ENCODE peak calls at places on chromosomes 2 and 18, in five cellular contexts. One of them, this sample, is unnamed.
A peak's percentile ranks its signal among the peaks of the same experiment; 100 is the strongest.

GRCh38 chr2:5484868-5485267 is 207.3 kb upstream of the SOX11 start:
- DNase-seq in breast epithelium: no peak
- DNase-seq in CD8-positive, alpha-beta T cell: no peak
- DNase-seq in lower lobe of right lung: no peak
- DNase-seq in neural progenitor cell: no peak
- DNase-seq in this sample: no peak

GRCh38 chr2:172179045-172179742 is 76.5 kb upstream of the DLX2 start:
- DNase-seq in breast epithelium: no peak
- DNase-seq in CD8-positive, alpha-beta T cell: no peak
- DNase-seq in neural progenitor cell: no peak
- DNase-seq in lower lobe of right lung: no peak
- DNase-seq in this sample: no peak

GRCh38 chr2:42786561-42787345 is 5.6 kb downstream of the HAAO start:
- DNase-seq in CD8-positive, alpha-beta T cell: no peak
- DNase-seq in lower lobe of right lung: no peak
- DNase-seq in breast epithelium: no peak
- DNase-seq in neural progenitor cell: no peak
- DNase-seq in this sample: no peak

GRCh38 chr2:96087130-96087529 is 29.2 kb downstream of the ADRA2B start:
- DNase-seq in neural progenitor cell: no peak
- DNase-seq in CD8-positive, alpha-beta T cell: no peak
- DNase-seq in lower lobe of right lung: no peak
- DNase-seq in breast epithelium: no peak
- DNase-seq in this sample: no peak

GRCh38 chr18:58272779-58273500 is 228.9 kb downstream of the NEDD4L start:
- DNase-seq in breast epithelium: no peak
- DNase-seq in neural progenitor cell: no peak
- DNase-seq in lower lobe of right lung: no peak
- DNase-seq in CD8-positive, alpha-beta T cell: no peak
- DNase-seq in this sample: no peak

GRCh38 chr2:84906108-84906899 is 848 bp downstream of the TMSB10 start:
- DNase-seq in breast epithelium: no peak
- DNase-seq in lower lobe of right lung: peak; percentile 79
- DNase-seq in neural progenitor cell: peak; percentile 34
- DNase-seq in CD8-positive, alpha-beta T cell: no peak
- DNase-seq in this sample: peak; percentile 37

GRCh38 chr18:10122116-10122515 is 208.3 kb downstream of the VAPA start:
- DNase-seq in neural progenitor cell: no peak
- DNase-seq in breast epithelium: no peak
- DNase-seq in CD8-positive, alpha-beta T cell: no peak
- DNase-seq in lower lobe of right lung: no peak
- DNase-seq in this sample: peak; percentile 24

GRCh38 chr2:176552456-176553135 is 283.4 kb downstream of the MTX2 start:
- DNase-seq in neural progenitor cell: no peak
- DNase-seq in CD8-positive, alpha-beta T cell: no peak
- DNase-seq in breast epithelium: no peak
- DNase-seq in lower lobe of right lung: no peak
- DNase-seq in this sample: no peak

GRCh38 chr2:207137922-207138321 is 27.8 kb downstream of the KLF7 start:
- DNase-seq in lower lobe of right lung: no peak
- DNase-seq in neural progenitor cell: no peak
- DNase-seq in breast epithelium: no peak
- DNase-seq in CD8-positive, alpha-beta T cell: no peak
- DNase-seq in this sample: no peak

GRCh38 chr2:166413255-166413654 is 37.5 kb upstream of the SCN9A start:
- DNase-seq in breast epithelium: no peak
- DNase-seq in CD8-positive, alpha-beta T cell: no peak
- DNase-seq in lower lobe of right lung: no peak
- DNase-seq in neural progenitor cell: no peak
- DNase-seq in this sample: no peak

DNA sequence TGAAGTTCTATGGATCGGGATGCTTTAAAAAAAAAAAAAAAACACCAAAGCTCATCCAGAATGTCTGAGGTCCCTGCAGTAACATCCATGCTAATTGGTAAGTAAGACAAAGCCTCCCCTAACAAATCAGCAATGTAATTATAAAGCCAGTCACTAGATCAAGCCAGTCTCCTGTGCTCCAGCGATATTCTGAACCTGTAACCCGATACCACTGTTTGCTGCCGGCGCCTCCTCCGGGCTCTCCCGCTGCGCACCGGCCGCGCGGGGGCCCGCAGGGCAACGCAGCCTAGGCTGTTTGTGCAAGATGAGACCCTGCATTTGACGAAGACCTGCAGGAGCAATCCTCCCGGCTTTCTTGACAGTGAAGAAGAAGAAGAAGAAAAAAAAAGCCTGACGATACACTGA is 8.7 kb downstream of the SERTAD2 start:
- DNase-seq in neural progenitor cell: peak; percentile 91
- DNase-seq in CD8-positive, alpha-beta T cell: no peak
- DNase-seq in breast epithelium: no peak
- DNase-seq in lower lobe of right lung: no peak
- DNase-seq in this sample: peak; percentile 77
- TF ChIP-seq CTCF in neural progenitor cell: no peak
- TF ChIP-seq CTCF in CD8-positive, alpha-beta T cell: no peak
- TF ChIP-seq CTCF in breast epithelium: no peak
- TF ChIP-seq CTCF in lower lobe of right lung: no peak
- TF ChIP-seq CTCF in this sample: peak; percentile 25

DNA sequence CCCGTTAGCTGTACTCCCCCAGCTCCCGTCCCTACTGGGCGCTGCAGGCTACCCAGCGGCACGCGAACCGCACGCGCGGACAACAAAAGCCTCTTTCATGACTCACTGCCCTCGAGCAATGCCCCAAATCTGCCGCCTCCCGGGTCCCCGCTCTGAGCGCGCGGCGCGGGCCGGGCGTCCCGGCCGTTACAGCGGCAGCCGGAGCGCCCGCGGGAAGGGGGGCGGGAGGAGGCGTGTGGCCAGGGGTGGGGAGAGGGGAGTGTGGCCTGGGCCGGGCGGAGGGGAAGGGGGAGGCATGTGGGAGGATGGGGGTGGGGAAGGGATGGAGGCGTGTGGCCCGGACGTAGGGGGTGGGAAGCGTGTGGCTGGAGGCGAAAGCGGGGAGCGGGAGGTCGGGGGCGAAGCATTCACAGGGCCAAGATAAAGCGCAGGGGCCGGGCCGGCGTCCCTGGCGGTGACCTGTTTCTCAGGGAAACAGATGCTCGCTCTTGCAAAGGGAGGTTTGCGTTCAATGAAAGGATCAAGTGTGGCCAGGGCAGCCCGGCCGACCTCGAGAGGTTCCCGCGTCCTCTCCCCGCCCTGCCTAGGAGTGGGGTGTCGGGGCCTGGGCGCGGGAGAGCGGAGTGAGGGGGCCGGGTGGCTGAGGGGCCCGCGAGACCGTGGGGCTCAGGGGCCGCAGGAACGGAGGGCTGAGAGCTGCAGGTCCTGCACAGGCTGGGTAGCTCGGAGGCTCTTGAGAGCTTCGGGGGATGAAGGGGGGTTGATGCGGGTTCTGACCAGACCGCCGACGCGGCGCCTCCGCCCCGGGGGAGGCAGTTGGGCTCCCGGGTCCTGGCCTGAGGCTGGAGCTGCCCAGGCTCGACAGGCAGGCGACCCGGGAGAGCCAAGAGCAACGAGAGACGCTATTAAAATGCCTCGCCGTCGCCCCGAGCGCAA is 3.5 kb upstream of the NEUROD1 start:
- DNase-seq in breast epithelium: no peak
- DNase-seq in lower lobe of right lung: no peak
- DNase-seq in neural progenitor cell: peak; percentile 95
- DNase-seq in CD8-positive, alpha-beta T cell: no peak
- DNase-seq in this sample: peak; percentile 93
- H3K4me3 ChIP-seq in breast epithelium: peak overlapping the region; percentile 18
- H3K4me3 ChIP-seq in lower lobe of right lung: peak overlapping the region; percentile 11
- H3K4me3 ChIP-seq in neural progenitor cell: peak overlapping the region; percentile 44
- H3K4me3 ChIP-seq in CD8-positive, alpha-beta T cell: no peak overlapping the region
- H3K4me3 ChIP-seq in this sample: peak overlapping the region; percentile 91

GRCh38 chr2:59066787-59067399 is 825.8 kb upstream of the FANCL start:
- DNase-seq in CD8-positive, alpha-beta T cell: no peak
- DNase-seq in lower lobe of right lung: no peak
- DNase-seq in neural progenitor cell: no peak
- DNase-seq in breast epithelium: no peak
- DNase-seq in this sample: no peak
- H3K27me3 ChIP-seq in CD8-positive, alpha-beta T cell: no peaks in the 10 kb centered on the region
- H3K27me3 ChIP-seq in lower lobe of right lung: no peaks in the 10 kb centered on the region
- H3K27me3 ChIP-seq in neural progenitor cell: no peaks in the 10 kb centered on the region
- H3K27me3 ChIP-seq in breast epithelium: no peaks in the 10 kb centered on the region
- H3K27me3 ChIP-seq in this sample: no peaks in the 10 kb centered on the region

DNA sequence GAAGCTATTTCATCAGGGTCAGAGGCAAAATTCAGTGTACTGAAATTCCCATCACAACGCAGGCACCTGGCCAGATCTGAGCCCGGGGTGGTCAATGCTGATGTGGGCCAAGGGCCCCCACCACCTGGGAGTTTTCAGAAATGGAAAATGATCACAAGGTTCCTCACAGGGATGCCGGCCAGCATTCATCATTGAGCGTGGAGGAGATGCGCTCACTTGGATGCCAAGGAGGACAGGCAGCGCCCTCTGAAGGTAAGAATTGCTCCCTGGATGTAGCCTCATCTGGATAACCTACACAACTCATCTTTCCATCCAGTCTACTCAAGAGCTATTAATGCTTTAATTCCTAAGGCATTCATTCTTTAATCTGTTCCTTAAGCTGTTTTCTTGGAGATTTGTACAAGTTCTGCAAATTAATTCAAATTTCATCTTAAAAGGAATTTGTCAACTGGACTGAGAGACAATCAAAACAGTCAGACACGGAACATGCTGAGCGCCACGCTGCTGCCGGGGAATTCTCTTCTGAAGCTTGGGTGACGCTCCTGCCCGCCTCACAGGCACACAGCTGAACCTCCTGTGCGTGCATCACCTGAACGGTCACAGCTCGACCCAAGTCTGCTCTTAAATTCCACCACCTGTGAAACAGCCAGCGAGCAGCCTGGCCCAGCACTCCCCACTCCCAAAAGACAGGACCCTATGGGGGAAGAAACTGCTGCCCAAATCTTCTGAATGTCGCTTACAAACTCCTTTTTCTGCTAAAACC is 206.7 kb downstream of the HDAC4 start:
- DNase-seq in breast epithelium: no peak
- DNase-seq in lower lobe of right lung: no peak
- DNase-seq in CD8-positive, alpha-beta T cell: no peak
- DNase-seq in neural progenitor cell: peak; percentile 37
- DNase-seq in this sample: no peak
- TF ChIP-seq CTCF in breast epithelium: no peak
- TF ChIP-seq CTCF in lower lobe of right lung: no peak
- TF ChIP-seq CTCF in CD8-positive, alpha-beta T cell: no peak
- TF ChIP-seq CTCF in neural progenitor cell: peak; percentile 51
- TF ChIP-seq CTCF in this sample: peak; percentile 44

DNA sequence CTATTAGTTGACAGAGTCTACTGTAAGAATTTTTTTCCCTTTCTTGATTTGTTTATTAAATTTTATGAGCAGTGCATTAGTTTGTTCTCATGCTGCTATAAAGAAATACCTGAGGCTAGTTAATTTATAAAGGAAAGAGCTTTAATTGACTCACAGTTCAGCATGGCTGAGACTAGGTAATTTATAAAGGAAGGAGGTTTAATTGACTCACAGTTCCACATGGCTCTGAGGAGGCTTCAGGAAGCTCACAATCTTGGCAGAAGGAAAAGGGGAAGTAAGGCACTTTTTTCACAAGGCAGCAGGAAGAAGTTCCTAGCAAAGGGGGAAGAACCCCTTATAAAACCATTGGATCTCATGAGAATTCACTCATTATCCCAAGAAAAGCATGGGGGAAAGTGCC is 191.4 kb upstream of the VRK2 start:
- DNase-seq in CD8-positive, alpha-beta T cell: no peak
- DNase-seq in lower lobe of right lung: no peak
- DNase-seq in breast epithelium: no peak
- DNase-seq in neural progenitor cell: no peak
- DNase-seq in this sample: no peak
- H3K4me3 ChIP-seq in CD8-positive, alpha-beta T cell: no peak overlapping the region
- H3K4me3 ChIP-seq in lower lobe of right lung: no peak overlapping the region
- H3K4me3 ChIP-seq in breast epithelium: no peak overlapping the region
- H3K4me3 ChIP-seq in neural progenitor cell: no peak overlapping the region
- H3K4me3 ChIP-seq in this sample: no peak overlapping the region

GRCh38 chr2:11663427-11663826 is 6.6 kb downstream of the NTSR2 start:
- DNase-seq in breast epithelium: no peak
- DNase-seq in neural progenitor cell: no peak
- DNase-seq in lower lobe of right lung: no peak
- DNase-seq in CD8-positive, alpha-beta T cell: no peak
- DNase-seq in this sample: no peak

GRCh38 chr2:11665028-11665427 is 5.0 kb downstream of the NTSR2 start:
- DNase-seq in neural progenitor cell: no peak
- DNase-seq in lower lobe of right lung: no peak
- DNase-seq in CD8-positive, alpha-beta T cell: no peak
- DNase-seq in breast epithelium: no peak
- DNase-seq in this sample: no peak

GRCh38 chr2:11665510-11666362 is 4.3 kb downstream of the NTSR2 start:
- DNase-seq in CD8-positive, alpha-beta T cell: no peak
- DNase-seq in breast epithelium: no peak
- DNase-seq in neural progenitor cell: no peak
- DNase-seq in lower lobe of right lung: no peak
- DNase-seq in this sample: no peak

GRCh38 chr2:11661891-11662435 is 8.0 kb downstream of the NTSR2 start:
- DNase-seq in breast epithelium: no peak
- DNase-seq in lower lobe of right lung: no peak
- DNase-seq in neural progenitor cell: no peak
- DNase-seq in CD8-positive, alpha-beta T cell: no peak
- DNase-seq in this sample: no peak

DNA sequence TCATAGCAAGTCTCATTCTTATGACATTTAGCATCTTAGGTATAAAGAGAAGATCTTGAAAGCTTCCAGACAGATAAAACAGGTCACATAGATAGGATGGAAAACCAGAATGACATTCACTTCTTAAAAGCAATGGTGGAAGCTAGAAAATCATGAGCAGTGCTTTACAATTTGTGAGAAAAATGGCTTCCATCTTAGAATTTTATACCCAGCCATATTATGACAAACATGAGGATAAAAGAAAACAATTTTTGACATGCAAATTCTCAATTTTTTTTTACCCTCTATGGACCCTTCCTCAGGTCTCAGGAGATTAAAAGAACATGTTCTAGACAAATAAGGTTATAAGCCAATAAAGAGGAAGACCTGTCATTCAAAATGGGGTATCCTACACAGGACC is 7.1 kb downstream of the NTSR2 start:
- DNase-seq in breast epithelium: no peak
- DNase-seq in neural progenitor cell: no peak
- DNase-seq in CD8-positive, alpha-beta T cell: no peak
- DNase-seq in lower lobe of right lung: no peak
- DNase-seq in this sample: no peak
- H3K27me3 ChIP-seq in breast epithelium: no peaks in the 10 kb centered on the region
- H3K27me3 ChIP-seq in neural progenitor cell: peaks cover 7% of the 10 kb centered on the region
- H3K27me3 ChIP-seq in CD8-positive, alpha-beta T cell: no peaks in the 10 kb centered on the region
- H3K27me3 ChIP-seq in lower lobe of right lung: peaks cover 34% of the 10 kb centered on the region
- H3K27me3 ChIP-seq in this sample: no peaks in the 10 kb centered on the region